ENCODE peak calls at places on chromosomes 16 and 17, in seven cellular contexts. One of them, this sample, is unnamed.

GRCh38 chr16:12874135-12874534 is 27.3 kb upstream of the SHISA9 start:
- DNase-seq in neural progenitor cell: no peak
- DNase-seq in left ventricle myocardium inferior: no peak
- DNase-seq in testis: no peak
- DNase-seq in ovary: no peak
- DNase-seq in stomach: no peak
- DNase-seq in A549: peak; percentile 57
- DNase-seq in this sample: no peak

GRCh38 chr17:58764373-58764772 is 8.7 kb downstream of the PPM1E start:
- DNase-seq in A549: no peak
- DNase-seq in left ventricle myocardium inferior: no peak
- DNase-seq in neural progenitor cell: no peak
- DNase-seq in ovary: no peak
- DNase-seq in stomach: no peak
- DNase-seq in testis: no peak
- DNase-seq in this sample: no peak

GRCh38 chr17:7141824-7142223 is 27.2 kb upstream of the ASGR2 start:
- DNase-seq in stomach: peak; percentile 50
- DNase-seq in left ventricle myocardium inferior: no peak
- DNase-seq in A549: no peak
- DNase-seq in ovary: no peak
- DNase-seq in neural progenitor cell: no peak
- DNase-seq in testis: no peak
- DNase-seq in this sample: no peak

GRCh38 chr17:46873941-46874645 is 22.7 kb downstream of the WNT9B start:
- DNase-seq in testis: no peak
- DNase-seq in stomach: no peak
- DNase-seq in left ventricle myocardium inferior: no peak
- DNase-seq in neural progenitor cell: no peak
- DNase-seq in A549: no peak
- DNase-seq in ovary: no peak
- DNase-seq in this sample: no peak

GRCh38 chr17:59874366-59874765 is 18.4 kb downstream of the TUBD1 start:
- DNase-seq in A549: no peak
- DNase-seq in testis: no peak
- DNase-seq in stomach: no peak
- DNase-seq in left ventricle myocardium inferior: no peak
- DNase-seq in ovary: no peak
- DNase-seq in neural progenitor cell: no peak
- DNase-seq in this sample: no peak

GRCh38 chr17:65998675-65999074 is 193.3 kb downstream of the CEP112 start:
- DNase-seq in A549: no peak
- DNase-seq in ovary: no peak
- DNase-seq in stomach: no peak
- DNase-seq in neural progenitor cell: no peak
- DNase-seq in left ventricle myocardium inferior: no peak
- DNase-seq in testis: no peak
- DNase-seq in this sample: no peak

GRCh38 chr16:87608400-87608985 is 6.2 kb downstream of the JPH3 start:
- DNase-seq in A549: no peak
- DNase-seq in ovary: peak; percentile 81
- DNase-seq in neural progenitor cell: peak; percentile 87
- DNase-seq in testis: peak; percentile 73
- DNase-seq in stomach: peak; percentile 49
- DNase-seq in left ventricle myocardium inferior: peak; percentile 57
- DNase-seq in this sample: peak; percentile 43

GRCh38 chr17:17232303-17232621 is 4.7 kb downstream of the FLCN start:
- DNase-seq in left ventricle myocardium inferior: no peak
- DNase-seq in neural progenitor cell: no peak
- DNase-seq in A549: no peak
- DNase-seq in testis: no peak
- DNase-seq in stomach: no peak
- DNase-seq in ovary: no peak
- DNase-seq in this sample: no peak

GRCh38 chr17:19737305-19738072 is 10.6 kb downstream of the ALDH3A1 start:
- DNase-seq in A549: no peak
- DNase-seq in ovary: no peak
- DNase-seq in testis: no peak
- DNase-seq in neural progenitor cell: no peak
- DNase-seq in left ventricle myocardium inferior: peak; percentile 11
- DNase-seq in stomach: no peak
- DNase-seq in this sample: no peak

GRCh38 chr17:78223061-78223460 is 8.4 kb upstream of the TMEM235 start:
- DNase-seq in ovary: no peak
- DNase-seq in testis: no peak
- DNase-seq in left ventricle myocardium inferior: no peak
- DNase-seq in stomach: no peak
- DNase-seq in neural progenitor cell: no peak
- DNase-seq in A549: no peak
- DNase-seq in this sample: no peak

GRCh38 chr16:29023279-29024278 is 38.7 kb downstream of the LAT start:
- DNase-seq in stomach: no peak
- DNase-seq in testis: no peak
- DNase-seq in A549: no peak
- DNase-seq in left ventricle myocardium inferior: no peak
- DNase-seq in neural progenitor cell: no peak
- DNase-seq in ovary: no peak
- DNase-seq in this sample: no peak

GRCh38 chr16:17303101-17303500 is 167.7 kb downstream of the XYLT1 start:
- DNase-seq in stomach: peak; percentile 53
- DNase-seq in ovary: no peak
- DNase-seq in left ventricle myocardium inferior: no peak
- DNase-seq in testis: no peak
- DNase-seq in neural progenitor cell: no peak
- DNase-seq in A549: no peak
- DNase-seq in this sample: no peak

GRCh38 chr16:47304563-47304962 is 156.3 kb downstream of the ITFG1 start:
- DNase-seq in stomach: no peak
- DNase-seq in testis: no peak
- DNase-seq in left ventricle myocardium inferior: no peak
- DNase-seq in ovary: no peak
- DNase-seq in A549: no peak
- DNase-seq in neural progenitor cell: no peak
- DNase-seq in this sample: no peak

GRCh38 chr16:77169650-77170236 is 21.2 kb upstream of the MON1B start:
- DNase-seq in testis: peak; percentile 80
- DNase-seq in stomach: peak; percentile 47
- DNase-seq in A549: peak; percentile 33
- DNase-seq in ovary: no peak
- DNase-seq in left ventricle myocardium inferior: no peak
- DNase-seq in neural progenitor cell: peak; percentile 78
- DNase-seq in this sample: no peak

GRCh38 chr17:62780273-62780672 is 27.8 kb downstream of the MARCHF10 start:
- DNase-seq in ovary: peak; percentile 37
- DNase-seq in neural progenitor cell: no peak
- DNase-seq in testis: peak; percentile 77
- DNase-seq in left ventricle myocardium inferior: peak; percentile 23
- DNase-seq in A549: no peak
- DNase-seq in stomach: peak; percentile 86
- DNase-seq in this sample: no peak

GRCh38 chr16:54462151-54462651 is 175.6 kb upstream of the IRX3 start:
- DNase-seq in ovary: no peak
- DNase-seq in testis: no peak
- DNase-seq in A549: no peak
- DNase-seq in left ventricle myocardium inferior: no peak
- DNase-seq in neural progenitor cell: no peak
- DNase-seq in stomach: no peak
- DNase-seq in this sample: no peak

GRCh38 chr16:79703066-79703465 is 102.5 kb upstream of the MAF start:
- DNase-seq in testis: no peak
- DNase-seq in left ventricle myocardium inferior: no peak
- DNase-seq in ovary: no peak
- DNase-seq in A549: no peak
- DNase-seq in stomach: no peak
- DNase-seq in neural progenitor cell: no peak
- DNase-seq in this sample: no peak

GRCh38 chr17:82880620-82881019 is 40.8 kb upstream of the ZNF750 start:
- DNase-seq in A549: no peak
- DNase-seq in testis: no peak
- DNase-seq in ovary: no peak
- DNase-seq in left ventricle myocardium inferior: peak; percentile 11
- DNase-seq in stomach: no peak
- DNase-seq in neural progenitor cell: no peak
- DNase-seq in this sample: no peak

GRCh38 chr17:17780941-17781590 is 55.7 kb downstream of the SREBF1 start:
- DNase-seq in testis: peak; percentile 34
- DNase-seq in stomach: peak; percentile 52
- DNase-seq in A549: no peak
- DNase-seq in neural progenitor cell: peak; percentile 88
- DNase-seq in left ventricle myocardium inferior: no peak
- DNase-seq in ovary: peak; percentile 66
- DNase-seq in this sample: no peak

GRCh38 chr17:36673637-36674277 is 72.4 kb downstream of the MRM1 start:
- DNase-seq in testis: no peak
- DNase-seq in A549: no peak
- DNase-seq in left ventricle myocardium inferior: no peak
- DNase-seq in neural progenitor cell: no peak
- DNase-seq in stomach: no peak
- DNase-seq in ovary: no peak
- DNase-seq in this sample: no peak

GRCh38 chr17:35460354-35460851 is 11.8 kb upstream of the SLFN13 start:
- DNase-seq in neural progenitor cell: peak; percentile 87
- DNase-seq in left ventricle myocardium inferior: peak; percentile 25
- DNase-seq in stomach: peak; percentile 88
- DNase-seq in ovary: peak; percentile 34
- DNase-seq in testis: peak; percentile 52
- DNase-seq in A549: peak; percentile 41
- DNase-seq in this sample: no peak

DNA sequence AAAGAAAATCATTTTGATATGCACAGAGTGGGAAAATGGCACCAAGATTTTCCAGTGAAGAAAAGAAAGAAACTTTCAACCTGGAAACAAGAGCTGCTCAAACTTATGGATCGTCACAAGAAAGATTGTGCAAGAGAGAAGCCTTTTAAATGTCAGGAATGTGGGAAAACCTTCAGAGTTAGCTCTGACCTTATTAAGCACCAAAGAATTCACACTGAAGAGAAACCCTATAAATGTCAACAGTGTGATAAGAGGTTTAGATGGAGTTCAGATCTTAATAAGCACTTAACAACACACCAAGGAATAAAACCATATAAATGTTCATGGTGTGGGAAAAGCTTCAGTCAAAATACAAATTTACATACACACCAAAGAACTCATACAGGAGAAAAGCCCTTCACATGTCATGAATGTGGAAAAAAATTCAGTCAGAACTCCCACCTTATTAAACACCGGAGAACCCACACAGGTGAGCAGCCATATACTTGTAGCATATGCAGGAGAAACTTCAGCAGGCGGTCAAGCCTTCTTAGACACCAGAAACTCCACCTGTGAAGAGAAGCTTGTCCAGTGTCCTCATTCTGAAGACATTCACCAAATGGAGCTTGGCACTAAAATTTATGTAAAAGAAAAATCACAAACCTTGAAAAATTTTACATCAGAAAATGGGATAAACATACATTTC is 12.2 kb downstream of the ZNF75A start:
- DNase-seq in stomach: no peak
- DNase-seq in testis: no peak
- DNase-seq in neural progenitor cell: no peak
- DNase-seq in left ventricle myocardium inferior: no peak
- DNase-seq in ovary: no peak
- DNase-seq in A549: no peak
- DNase-seq in this sample: no peak
- H3K9me3 ChIP-seq in stomach: peaks cover 100% of the 10 kb centered on the region
- H3K9me3 ChIP-seq in testis: no peaks in the 10 kb centered on the region
- H3K9me3 ChIP-seq in neural progenitor cell: peaks cover 44% of the 10 kb centered on the region
- H3K9me3 ChIP-seq in left ventricle myocardium inferior: peaks cover 100% of the 10 kb centered on the region
- H3K9me3 ChIP-seq in ovary: peaks cover 10% of the 10 kb centered on the region
- H3K9me3 ChIP-seq in A549: peaks cover 98% of the 10 kb centered on the region
- H3K9me3 ChIP-seq in this sample: peaks cover 100% of the 10 kb centered on the region

GRCh38 chr17:29032067-29032551 is 10.8 kb upstream of the PIPOX start:
- DNase-seq in testis: no peak
- DNase-seq in ovary: no peak
- DNase-seq in A549: no peak
- DNase-seq in left ventricle myocardium inferior: no peak
- DNase-seq in stomach: no peak
- DNase-seq in neural progenitor cell: no peak
- DNase-seq in this sample: no peak
- H3K4me3 ChIP-seq in testis: no peak overlapping the region
- H3K4me3 ChIP-seq in ovary: no peak overlapping the region
- H3K4me3 ChIP-seq in A549: no peak overlapping the region
- H3K4me3 ChIP-seq in left ventricle myocardium inferior: no peak overlapping the region
- H3K4me3 ChIP-seq in stomach: no peak overlapping the region
- H3K4me3 ChIP-seq in neural progenitor cell: peak overlapping the region; percentile 21
- H3K4me3 ChIP-seq in this sample: no peak overlapping the region

GRCh38 chr16:83953796-83954576 is 946 bp downstream of the OSGIN1 start:
- DNase-seq in ovary: no peak
- DNase-seq in stomach: no peak
- DNase-seq in left ventricle myocardium inferior: no peak
- DNase-seq in neural progenitor cell: peak; percentile 54
- DNase-seq in A549: peak; percentile 78
- DNase-seq in testis: peak; percentile 48
- DNase-seq in this sample: no peak
- TF ChIP-seq CTCF in ovary: no peak
- TF ChIP-seq CTCF in stomach: peak; percentile 37
- TF ChIP-seq CTCF in left ventricle myocardium inferior: peak; percentile 46
- TF ChIP-seq CTCF in neural progenitor cell: peak; percentile 54
- TF ChIP-seq CTCF in A549: peak; percentile 54
- TF ChIP-seq CTCF in testis: peak; percentile 37
- TF ChIP-seq CTCF in this sample: no peak

GRCh38 chr17:9810100-9810949 is 11.6 kb downstream of the GSG1L2 start:
- DNase-seq in left ventricle myocardium inferior: no peak
- DNase-seq in ovary: no peak
- DNase-seq in A549: no peak
- DNase-seq in testis: no peak
- DNase-seq in neural progenitor cell: no peak
- DNase-seq in stomach: no peak
- DNase-seq in this sample: no peak

GRCh38 chr17:9814337-9814945 is 7.4 kb downstream of the GSG1L2 start:
- DNase-seq in testis: no peak
- DNase-seq in A549: no peak
- DNase-seq in stomach: no peak
- DNase-seq in left ventricle myocardium inferior: no peak
- DNase-seq in neural progenitor cell: no peak
- DNase-seq in ovary: no peak
- DNase-seq in this sample: no peak

GRCh38 chr17:9811537-9811936 is 10.3 kb downstream of the GSG1L2 start:
- DNase-seq in A549: no peak
- DNase-seq in ovary: no peak
- DNase-seq in stomach: no peak
- DNase-seq in left ventricle myocardium inferior: no peak
- DNase-seq in neural progenitor cell: no peak
- DNase-seq in testis: no peak
- DNase-seq in this sample: no peak

GRCh38 chr17:9811086-9811485 is 10.8 kb downstream of the GSG1L2 start:
- DNase-seq in left ventricle myocardium inferior: no peak
- DNase-seq in A549: no peak
- DNase-seq in testis: no peak
- DNase-seq in stomach: no peak
- DNase-seq in neural progenitor cell: no peak
- DNase-seq in ovary: no peak
- DNase-seq in this sample: no peak

DNA sequence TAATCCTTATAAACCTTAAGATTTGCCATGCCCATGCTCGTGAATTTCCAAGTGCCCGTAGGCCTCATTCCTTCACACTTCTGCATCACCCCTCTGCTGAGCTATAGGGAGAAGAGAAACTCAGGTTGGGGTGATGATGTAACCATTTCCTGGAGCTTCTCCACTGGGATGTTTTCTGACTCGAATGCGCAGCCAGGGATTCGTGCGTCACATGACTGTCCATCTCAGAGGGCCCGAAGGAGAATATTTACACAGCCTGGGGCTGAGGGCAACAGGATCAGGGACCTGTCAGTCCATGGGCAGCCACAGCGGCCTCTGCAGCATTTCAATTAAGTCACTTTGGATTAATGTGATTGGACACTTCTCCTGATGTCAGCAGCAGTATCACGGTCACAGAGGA is 8.7 kb downstream of the GSG1L2 start:
- DNase-seq in left ventricle myocardium inferior: no peak
- DNase-seq in neural progenitor cell: no peak
- DNase-seq in testis: no peak
- DNase-seq in stomach: no peak
- DNase-seq in A549: no peak
- DNase-seq in ovary: no peak
- DNase-seq in this sample: no peak
- H3K9me3 ChIP-seq in left ventricle myocardium inferior: no peaks in the 10 kb centered on the region
- H3K9me3 ChIP-seq in neural progenitor cell: no peaks in the 10 kb centered on the region
- H3K9me3 ChIP-seq in testis: no peaks in the 10 kb centered on the region
- H3K9me3 ChIP-seq in stomach: no peaks in the 10 kb centered on the region
- H3K9me3 ChIP-seq in A549: no peaks in the 10 kb centered on the region
- H3K9me3 ChIP-seq in ovary: no peaks in the 10 kb centered on the region
- H3K9me3 ChIP-seq in this sample: no peaks in the 10 kb centered on the region